ENCODE peak calls at places on chromosomes 1 and 21, in four cellular contexts. O is upper lobe of right lung, J is HTR-8/SVneo, Y is AG20443. S is an unnamed sample.
A peak's percentile ranks its signal among the peaks of the same experiment; 100 is the strongest.

GRCh38 chr1:61170328-61171238 is 88.2 kb downstream of the NFIA start:
- DNase-seq in Y (peak; percentile 40), O (no peak), J (no peak), S (no peak)

GRCh38 chr21:32325706-32326105 is 27.1 kb downstream of the MRAP start:
- DNase-seq in O (no peak), Y (no peak), J (no peak), S (no peak)

GRCh38 chr1:8198522-8198921 is 119.4 kb upstream of the SLC45A1 start:
- DNase-seq in O (no peak), J (no peak), Y (no peak), S (no peak)

GRCh38 chr1:21607549-21608529 is 61.3 kb downstream of the RAP1GAP start:
- DNase-seq in O (peak; percentile 93), Y (peak; percentile 69), J (no peak), S (no peak)

GRCh38 chr1:143611159-143611558 is 360.6 kb downstream of the FAM72C start:
- DNase-seq in O (no peak), Y (no peak), J (no peak), S (no peak)

GRCh38 chr1:153612755-153613331 is at the start of gene S100A16:
- DNase-seq in Y (peak; percentile 94), O (peak; percentile 89), J (peak; percentile 67), S (no peak)

GRCh38 chr1:92944901-92945747 is 16.1 kb downstream of the DIPK1A start:
- DNase-seq in Y (no peak), O (no peak), J (no peak), S (no peak)

GRCh38 chr1:219066631-219067349 is 106.9 kb upstream of the LYPLAL1 start:
- DNase-seq in J (peak; percentile 41), O (no peak), Y (peak; percentile 49), S (no peak)

GRCh38 chr1:64980745-64981601 is 14.6 kb upstream of the JAK1 start:
- DNase-seq in O (no peak), J (no peak), Y (no peak), S (no peak)

GRCh38 chr1:221439734-221440436 is 302.0 kb downstream of the DUSP10 start:
- DNase-seq in J (peak; percentile 67), O (no peak), Y (peak; percentile 70), S (no peak)

S was measured in activated T-helper 1 cell treated with anti-CD3 and anti-CD28 coated beads, Interleukin-2, amount 50 U/mL, for 16 hours.